ENCODE peak calls at places on chromosomes 16 and 17, in seven cellular contexts. G, Y, W, E, C, P and S are unnamed samples. For H3K27me3, the result is how much of the 10 kb centered on the place peaks cover.

GRCh38 chr16:67571981-67572431 is 9.7 kb downstream of the CTCF start:
- DNase-seq in W (peak), Y (no peak), E (no peak), G (no peak), P (no peak), C (peak), S (peak)

GRCh38 chr16:59067207-59067606 is 333.1 kb upstream of the GOT2 start:
- DNase-seq in C (peak), E (no peak), P (no peak), Y (no peak), G (no peak), W (peak), S (no peak)

GRCh38 chr17:28841901-28842281 is 699 bp downstream of the FAM222B start:
- DNase-seq in E (no peak), W (no peak), Y (no peak), C (peak), G (peak), P (no peak), S (no peak)

GRCh38 chr17:58338907-58339774 is 10.5 kb upstream of the TSPOAP1 start:
- DNase-seq in G (peak), E (no peak), W (peak), P (peak), Y (no peak), C (no peak), S (no peak)

GRCh38 chr17:27578718-27579085 is 52.3 kb upstream of the LGALS9 start:
- DNase-seq in P (peak), E (no peak), W (peak), C (no peak), G (no peak), Y (no peak), S (no peak)

GRCh38 chr17:27895110-27895895 is 2.1 kb upstream of the LYRM9 start:
- DNase-seq in W (no peak), Y (no peak), C (no peak), E (no peak), G (no peak), P (no peak), S (no peak)

GRCh38 chr17:61314368-61315078 is 85.1 kb upstream of the TBX2 start:
- DNase-seq in W (peak), Y (peak), G (no peak), E (peak), C (no peak), P (peak), S (no peak)

GRCh38 chr16:29686740-29687327 is 7.9 kb downstream of the QPRT start:
- DNase-seq in P (no peak), W (no peak), C (no peak), E (no peak), Y (no peak), G (no peak), S (no peak)

GRCh38 chr16:86879268-86879667 is 300.9 kb downstream of the FOXL1 start:
- DNase-seq in C (no peak), Y (no peak), P (no peak), E (no peak), W (no peak), G (no peak), S (no peak)

GRCh38 chr17:76826290-76827138 is 41.7 kb upstream of the MGAT5B start:
- DNase-seq in G (no peak), C (no peak), E (no peak), W (no peak), P (no peak), Y (no peak), S (no peak)

GRCh38 chr17:69870751-69871199 is 204.2 kb upstream of the KCNJ16 start:
- DNase-seq in G (no peak), P (peak), C (peak), W (peak), Y (no peak), E (no peak), S (peak)

GRCh38 chr16:733382-734207 is 6.7 kb downstream of the HAGHL start:
- DNase-seq in G (no peak), W (no peak), Y (peak), P (no peak), E (no peak), C (no peak), S (no peak)

GRCh38 chr16:27475561-27475960 is 73.6 kb downstream of the IL21R start:
- DNase-seq in P (peak), C (peak), G (no peak), E (no peak), Y (no peak), W (peak), S (peak)

GRCh38 chr17:79036609-79037008 is 12.6 kb downstream of the C1QTNF1 start:
- DNase-seq in P (peak), E (no peak), W (peak), G (no peak), C (peak), Y (no peak), S (peak)

GRCh38 chr16:57127037-57127763 is 34.8 kb downstream of the CPNE2 start:
- DNase-seq in G (no peak), Y (no peak), W (no peak), E (no peak), P (no peak), C (no peak), S (no peak)

GRCh38 chr17:61009619-61010018 is 332.0 kb downstream of the BCAS3 start:
- DNase-seq in W (peak), G (peak), Y (no peak), C (peak), E (no peak), P (peak), S (no peak)

GRCh38 chr16:22728167-22728836 is 85.7 kb upstream of the HS3ST2 start:
- DNase-seq in G (no peak), W (no peak), C (peak), P (no peak), Y (no peak), E (no peak), S (no peak)

GRCh38 chr16:14958970-14959369 is 15.9 kb upstream of the PDXDC1 start:
- DNase-seq in G (no peak), P (no peak), W (no peak), E (no peak), Y (no peak), C (no peak), S (peak)

GRCh38 chr17:62749926-62750325 is 58.2 kb downstream of the MARCHF10 start:
- DNase-seq in P (no peak), E (no peak), G (no peak), W (no peak), C (no peak), Y (no peak), S (no peak)

GRCh38 chr16:23700509-23700908 is 12.5 kb downstream of the ERN2 start:
- DNase-seq in E (no peak), G (no peak), C (no peak), W (no peak), P (no peak), Y (no peak), S (no peak)

GRCh38 chr17:57138030-57138911 is 53.2 kb downstream of the AKAP1 start:
- DNase-seq in C (no peak), Y (no peak), E (no peak), P (no peak), W (no peak), G (no peak), S (no peak)

GRCh38 chr17:36940313-36941264 is 3.3 kb downstream of the LHX1 start:
- DNase-seq in C (no peak), G (no peak), Y (no peak), W (no peak), P (no peak), E (no peak), S (no peak)

GRCh38 chr17:36943250-36944220 is 5.2 kb upstream of the AATF start:
- DNase-seq in G (no peak), E (no peak), P (peak), Y (no peak), C (peak), W (no peak), S (no peak)

GRCh38 chr17:36941265-36942021 is 4.2 kb downstream of the LHX1 start:
- DNase-seq in G (no peak), Y (no peak), E (no peak), P (no peak), C (no peak), W (no peak), S (no peak)

GRCh38 chr17:36942631-36943125 is 5.4 kb downstream of the LHX1 start:
- DNase-seq in C (no peak), W (no peak), G (no peak), Y (no peak), P (no peak), E (no peak), S (no peak)

DNA sequence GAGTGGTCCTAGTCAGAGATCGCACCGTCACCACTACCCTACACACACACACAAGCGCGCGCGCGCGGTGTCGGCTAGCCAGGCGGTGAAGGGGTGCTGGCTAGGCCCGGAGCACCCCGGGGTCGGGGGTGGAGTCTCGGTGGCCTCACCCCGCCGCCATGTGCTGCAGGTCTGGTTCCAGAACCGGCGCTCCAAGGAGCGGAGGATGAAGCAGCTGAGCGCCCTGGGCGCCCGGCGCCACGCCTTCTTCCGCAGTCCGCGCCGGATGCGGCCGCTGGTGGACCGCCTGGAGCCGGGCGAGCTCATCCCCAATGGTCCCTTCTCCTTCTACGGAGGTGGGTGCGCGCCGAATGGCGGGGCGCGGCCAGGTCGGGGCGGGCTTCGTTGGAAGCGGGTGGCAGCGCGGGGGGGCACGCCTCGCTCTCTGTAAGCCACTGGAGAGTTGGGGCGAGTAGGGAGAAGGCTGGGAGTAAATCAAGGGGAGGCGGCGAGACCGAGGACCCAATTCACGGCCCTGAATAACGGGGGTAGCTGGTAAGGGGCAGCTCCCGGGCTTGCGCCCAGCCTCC is 4.8 kb downstream of the LHX1 start:
- DNase-seq in Y (no peak), P (no peak), W (no peak), C (no peak), G (no peak), E (no peak), S (no peak)
- H3K4me3 ChIP-seq in Y (no peak), P (no peak), W (no peak), C (no peak), G (no peak), E (peak), S (no peak)

DNA sequence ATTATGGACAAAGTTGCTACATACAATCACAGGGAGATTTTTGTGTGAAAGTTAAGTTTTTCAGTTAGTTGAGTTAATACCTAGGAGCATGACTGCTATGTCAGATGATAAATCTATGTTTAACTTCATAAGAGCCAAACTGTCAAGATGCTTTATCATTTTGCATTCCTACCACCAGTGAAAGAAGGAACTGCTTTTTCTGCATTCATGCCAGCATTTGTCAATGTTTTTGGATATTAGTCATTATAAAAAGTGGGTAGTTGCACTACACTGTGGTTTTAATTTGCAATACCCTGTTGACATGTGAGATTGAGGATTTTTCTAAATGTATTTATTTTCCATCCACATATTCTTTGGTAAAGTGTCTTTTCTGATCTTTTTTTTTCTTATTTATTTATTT is 434.0 kb upstream of the MON1B start:
- DNase-seq in E (no peak), W (no peak), C (no peak), P (no peak), Y (no peak), G (no peak), S (no peak)
- TF ChIP-seq CTCF in E (no peak), W (no peak), C (no peak), P (no peak), Y (no peak), G (no peak), S (no peak)

GRCh38 chr16:3029499-3030127 is 5.8 kb downstream of the THOC6 start:
- DNase-seq in E (no peak), Y (no peak), C (no peak), P (no peak), G (no peak), W (peak), S (no peak)

GRCh38 chr16:3035289-3035971 is 1.3 kb downstream of the BICDL2 start:
- DNase-seq in W (no peak), E (no peak), C (no peak), P (no peak), G (no peak), Y (no peak), S (no peak)

GRCh38 chr16:3030128-3030871 is 6.4 kb downstream of the BICDL2 start:
- DNase-seq in P (no peak), W (no peak), G (no peak), E (no peak), Y (no peak), C (no peak), S (no peak)

GRCh38 chr16:3030872-3031212 is 5.9 kb downstream of the BICDL2 start:
- DNase-seq in Y (no peak), W (no peak), G (no peak), E (no peak), C (no peak), P (no peak), S (no peak)

GRCh38 chr16:3032624-3033023 is 4.1 kb downstream of the BICDL2 start:
- DNase-seq in Y (no peak), C (no peak), E (no peak), P (no peak), G (no peak), W (no peak), S (no peak)
- H3K27me3 ChIP-seq in Y (half or more), C (half or more), E (half or more), P (under half), G (half or more), W (half or more), S (under half)

GRCh38 chr16:85169333-85170065 is 57.2 kb upstream of the CIBAR2 start:
- DNase-seq in C (no peak), Y (no peak), W (no peak), E (no peak), P (peak), G (no peak), S (no peak)

GRCh38 chr16:85166699-85167588 is 54.7 kb upstream of the CIBAR2 start:
- DNase-seq in C (no peak), P (no peak), W (no peak), E (no peak), Y (no peak), G (no peak), S (no peak)

GRCh38 chr16:85167589-85168537 is 55.6 kb upstream of the CIBAR2 start:
- DNase-seq in Y (no peak), C (no peak), E (no peak), G (no peak), P (no peak), W (no peak), S (no peak)

GRCh38 chr16:85170066-85171003 is 58.1 kb upstream of the CIBAR2 start:
- DNase-seq in Y (no peak), P (peak), C (no peak), G (no peak), W (no peak), E (no peak), S (no peak)

GRCh38 chr16:85168732-85169256 is 56.5 kb upstream of the CIBAR2 start:
- DNase-seq in C (no peak), G (no peak), P (peak), Y (peak), E (no peak), W (peak), S (no peak)
- H3K4me3 ChIP-seq in C (no peak), G (no peak), P (peak), Y (peak), E (peak), W (no peak), S (peak)